ENCODE peak calls at places on chromosomes 2 and 18, in nine cellular contexts. Q is WTC11, T is SJCRH30, B is WERI-Rb-1, V is mammary epithelial cell, J is T-helper 9 cell, X is amniotic stem cell, K is putamen, P is lung. D is an unnamed sample.

GRCh38 chr18:50158866-50159653 is 35.9 kb downstream of the MYO5B start:
- DNase-seq in Q (no peak), T (no peak), B (no peak), V (peak), J (no peak), X (no peak), K (no peak), P (no peak), D (no peak)

GRCh38 chr2:133389569-133389968 is 178.7 kb downstream of the NCKAP5 start:
- DNase-seq in Q (no peak), T (no peak), B (no peak), V (peak), J (no peak), X (no peak), K (no peak), P (no peak), D (no peak)

GRCh38 chr18:40124107-40124506 is 1830.9 kb upstream of the PIK3C3 start:
- DNase-seq in Q (no peak), T (no peak), B (no peak), V (peak), J (no peak), X (no peak), K (no peak), P (no peak), D (no peak)

GRCh38 chr2:196063773-196064172 is 4.9 kb downstream of the DNAH7 start:
- DNase-seq in Q (no peak), T (no peak), B (no peak), V (no peak), J (no peak), X (no peak), K (no peak), P (no peak), D (no peak)

GRCh38 chr2:25374411-25374810 is 32.7 kb upstream of the DNMT3A start:
- DNase-seq in Q (no peak), T (no peak), B (peak), V (no peak), J (no peak), X (no peak), K (no peak), P (no peak), D (no peak)

GRCh38 chr2:214401580-214401979 is 9.3 kb upstream of the VWC2L start:
- DNase-seq in Q (no peak), T (no peak), B (no peak), V (peak), J (no peak), X (no peak), K (no peak), P (no peak), D (no peak)

GRCh38 chr2:103448416-103448815 is 686.6 kb downstream of the TMEM182 start:
- DNase-seq in Q (no peak), T (no peak), B (no peak), V (no peak), J (no peak), X (no peak), K (no peak), P (no peak), D (no peak)

GRCh38 chr2:206271066-206271465 is 3.4 kb upstream of the ZDBF2 start:
- DNase-seq in Q (no peak), T (no peak), B (no peak), V (no peak), J (no peak), X (no peak), K (no peak), P (no peak), D (no peak)

GRCh38 chr18:62524443-62525200 is 1.8 kb downstream of the ZCCHC2 start:
- DNase-seq in Q (peak), T (peak), B (peak), V (peak), J (peak), X (peak), K (peak), P (peak), D (peak)

GRCh38 chr18:57433492-57434176 is 1.5 kb upstream of the ONECUT2 start:
- DNase-seq in Q (no peak), T (peak), B (no peak), V (no peak), J (no peak), X (no peak), K (no peak), P (no peak), D (no peak)

GRCh38 chr2:179234658-179235240 is 29.9 kb downstream of the SESTD1 start:
- DNase-seq in Q (no peak), T (no peak), B (no peak), V (no peak), J (no peak), X (no peak), K (no peak), P (no peak), D (no peak)

GRCh38 chr2:37911296-37911888 is 13.7 kb upstream of the RMDN2 start:
- DNase-seq in Q (no peak), T (no peak), B (no peak), V (no peak), J (no peak), X (no peak), K (no peak), P (no peak), D (no peak)

GRCh38 chr2:30456578-30456977 is 9.5 kb downstream of the LCLAT1 start:
- DNase-seq in Q (no peak), T (no peak), B (no peak), V (no peak), J (no peak), X (no peak), K (no peak), P (no peak), D (no peak)

GRCh38 chr18:48932822-48933510 is 17.8 kb downstream of the SMAD7 start:
- DNase-seq in Q (no peak), T (no peak), B (no peak), V (no peak), J (no peak), X (no peak), K (no peak), P (no peak), D (no peak)

GRCh38 chr2:85878719-85879390 is 9.9 kb downstream of the ST3GAL5 start:
- DNase-seq in Q (no peak), T (no peak), B (no peak), V (no peak), J (no peak), X (no peak), K (no peak), P (no peak), D (no peak)

GRCh38 chr18:7855051-7855450 is 287.9 kb downstream of the PTPRM start:
- DNase-seq in Q (no peak), T (no peak), B (no peak), V (no peak), J (no peak), X (no peak), K (peak), P (no peak), D (no peak)

GRCh38 chr18:54712315-54712714 is 116.0 kb upstream of the RAB27B start:
- DNase-seq in Q (no peak), T (no peak), B (no peak), V (peak), J (no peak), X (peak), K (no peak), P (no peak), D (no peak)

GRCh38 chr18:76699923-76700322 is 122.4 kb upstream of the ZNF236 start:
- DNase-seq in Q (no peak), T (no peak), B (no peak), V (no peak), J (no peak), X (no peak), K (no peak), P (no peak), D (no peak)

GRCh38 chr18:74370163-74370562 is 54.5 kb downstream of the C18orf63 start:
- DNase-seq in Q (no peak), T (no peak), B (no peak), V (no peak), J (no peak), X (no peak), K (no peak), P (no peak), D (no peak)

GRCh38 chr18:5197032-5197434 is at the start of gene AKAIN1:
- DNase-seq in Q (peak), T (no peak), B (peak), V (peak), J (no peak), X (no peak), K (peak), P (no peak), D (no peak)

GRCh38 chr2:47150175-47150574 is 4.9 kb downstream of the STPG4 start:
- DNase-seq in Q (no peak), T (no peak), B (no peak), V (no peak), J (no peak), X (no peak), K (no peak), P (no peak), D (no peak)

GRCh38 chr2:221097568-221097915 is 474.6 kb downstream of the EPHA4 start:
- DNase-seq in Q (no peak), T (peak), B (peak), V (peak), J (no peak), X (peak), K (no peak), P (no peak), D (no peak)

GRCh38 chr2:56250153-56250729 is 66.5 kb downstream of the CCDC85A start:
- DNase-seq in Q (no peak), T (no peak), B (no peak), V (no peak), J (no peak), X (no peak), K (no peak), P (no peak), D (no peak)

GRCh38 chr2:81093031-81093430 is 788.5 kb upstream of the LRRTM1 start:
- DNase-seq in Q (no peak), T (peak), B (no peak), V (no peak), J (no peak), X (no peak), K (no peak), P (no peak), D (no peak)

GRCh38 chr2:70626254-70626990 is 72.8 kb upstream of the TGFA start:
- DNase-seq in Q (peak), T (no peak), B (no peak), V (no peak), J (no peak), X (no peak), K (no peak), P (no peak), D (no peak)

GRCh38 chr2:206198677-206199076 is 39.0 kb downstream of the EEF1B2 start:
- DNase-seq in Q (no peak), T (no peak), B (no peak), V (peak), J (no peak), X (peak), K (no peak), P (no peak), D (no peak)

GRCh38 chr2:143397886-143398614 is 268.8 kb downstream of the ARHGAP15 start:
- DNase-seq in Q (no peak), T (peak), B (no peak), V (peak), J (no peak), X (no peak), K (no peak), P (no peak), D (no peak)

GRCh38 chr18:24319757-24320156 is 77.9 kb downstream of the OSBPL1A start:
- DNase-seq in Q (no peak), T (peak), B (peak), V (no peak), J (no peak), X (no peak), K (no peak), P (no peak), D (no peak)

GRCh38 chr2:102660070-102660469 is 40.7 kb downstream of the SLC9A2 start:
- DNase-seq in Q (no peak), T (no peak), B (no peak), V (no peak), J (no peak), X (no peak), K (no peak), P (no peak), D (no peak)

GRCh38 chr2:32479224-32479623 is 122.4 kb downstream of the BIRC6 start:
- DNase-seq in Q (no peak), T (no peak), B (no peak), V (no peak), J (no peak), X (peak), K (peak), P (no peak), D (no peak)

D was measured in stimulated activated naive B cell treated with anti-CD40 and anti-IgM and Interleukin-4, amounts not matched to agents 10 μg/mL and 1 μg/mL and 100 μg/mL, for 72 hours.